ENCODE peak calls at places on chromosomes 3 and 15, in nine cellular contexts. X is ELF-1; T is hepatic stellate cell; H is stimulated activated CD4-positive, alpha-beta T cell treated with anti-CD3 and anti-CD28 coated beads, TNF-alpha, amount 100 ng/mL, for 24 hours; J is naive B cell; O is NCI-H1417; C is HEK293T; E is mesendoderm; M is A172. Q is an unnamed sample.

GRCh38 chr15:25250906-25251622 is 187.8 kb downstream of the UBE3A start:
- DNase-seq in X (no peak), T (no peak), H (no peak), J (no peak), O (no peak), C (no peak), E (no peak), M (no peak), Q (no peak)

GRCh38 chr15:41066516-41066915 is 49.6 kb downstream of the INO80 start:
- DNase-seq in X (no peak), T (no peak), H (no peak), J (no peak), O (no peak), C (no peak), E (no peak), M (no peak), Q (no peak)

GRCh38 chr15:96316953-96317629 is 13.4 kb upstream of the NR2F2 start:
- DNase-seq in X (peak; percentile 18), T (no peak), H (no peak), J (no peak), O (no peak), C (no peak), E (peak; percentile 15), M (no peak), Q (no peak)

GRCh38 chr3:188231454-188231853 is 77.5 kb downstream of the LPP start:
- DNase-seq in X (no peak), T (no peak), H (no peak), J (no peak), O (no peak), C (no peak), E (no peak), M (no peak), Q (no peak)

GRCh38 chr3:112503304-112503972 is 4.2 kb upstream of the BTLA start:
- DNase-seq in X (no peak), T (no peak), H (no peak), J (no peak), O (no peak), C (no peak), E (no peak), M (no peak), Q (no peak)

GRCh38 chr3:188788621-188789081 is 383.1 kb upstream of the TPRG1 start:
- DNase-seq in X (no peak), T (peak; percentile 49), H (peak; percentile 63), J (no peak), O (no peak), C (no peak), E (peak; percentile 60), M (peak; percentile 66), Q (no peak)

GRCh38 chr3:111326144-111326995 is 215.6 kb upstream of the CD96 start:
- DNase-seq in X (no peak), T (no peak), H (no peak), J (no peak), O (no peak), C (no peak), E (no peak), M (no peak), Q (no peak)

GRCh38 chr15:31254431-31255175 is 72.0 kb upstream of the KLF13 start:
- DNase-seq in X (no peak), T (peak; percentile 77), H (no peak), J (no peak), O (no peak), C (peak; percentile 23), E (no peak), M (no peak), Q (no peak)

GRCh38 chr3:194689493-194689901 is 3.8 kb downstream of the FAM43A start:
- DNase-seq in X (peak; percentile 39), T (no peak), H (no peak), J (peak; percentile 32), O (no peak), C (no peak), E (peak; percentile 52), M (peak; percentile 66), Q (no peak)

GRCh38 chr3:192366916-192367315 is 360.4 kb downstream of the FGF12 start:
- DNase-seq in X (no peak), T (no peak), H (no peak), J (no peak), O (no peak), C (no peak), E (no peak), M (no peak), Q (peak; percentile 14)

GRCh38 chr3:1987983-1988382 is 110.7 kb upstream of the CNTN4 start:
- DNase-seq in X (peak; percentile 1), T (no peak), H (no peak), J (no peak), O (no peak), C (no peak), E (peak; percentile 69), M (no peak), Q (peak; percentile 22)

GRCh38 chr3:184685646-184686045 is 26.2 kb downstream of the MAGEF1 start:
- DNase-seq in X (peak; percentile 67), T (no peak), H (no peak), J (no peak), O (no peak), C (no peak), E (peak; percentile 92), M (no peak), Q (no peak)

Q was measured in SK-N-DZ.